ENCODE peak calls at places on chromosomes 1 and 21, in four cellular contexts. One of them, this sample, is unnamed.

GRCh38 chr21:37373539-37373938 is 7.0 kb downstream of the DYRK1A start:
- DNase-seq in tibial nerve: no peak
- DNase-seq in body of pancreas: no peak
- DNase-seq in tibial artery: no peak
- DNase-seq in this sample: no peak

GRCh38 chr1:161008857-161009554 is 11.9 kb downstream of the F11R start:
- DNase-seq in body of pancreas: no peak
- DNase-seq in tibial nerve: no peak
- DNase-seq in tibial artery: no peak
- DNase-seq in this sample: no peak

GRCh38 chr1:234535763-234536515 is 57.0 kb upstream of the TARBP1 start:
- DNase-seq in tibial artery: peak
- DNase-seq in tibial nerve: peak
- DNase-seq in body of pancreas: peak
- DNase-seq in this sample: no peak

GRCh38 chr1:188590641-188591040 is 1761.9 kb downstream of the PLA2G4A start:
- DNase-seq in body of pancreas: no peak
- DNase-seq in tibial artery: no peak
- DNase-seq in tibial nerve: no peak
- DNase-seq in this sample: no peak

GRCh38 chr1:112439592-112439991 is 43.6 kb downstream of the CTTNBP2NL start:
- DNase-seq in tibial nerve: no peak
- DNase-seq in body of pancreas: no peak
- DNase-seq in tibial artery: no peak
- DNase-seq in this sample: no peak

GRCh38 chr1:5794279-5794678 is 197.9 kb downstream of the NPHP4 start:
- DNase-seq in body of pancreas: no peak
- DNase-seq in tibial artery: no peak
- DNase-seq in tibial nerve: no peak
- DNase-seq in this sample: no peak

GRCh38 chr1:170664828-170665617 is 1.1 kb downstream of the PRRX1 start:
- DNase-seq in body of pancreas: peak
- DNase-seq in tibial nerve: no peak
- DNase-seq in tibial artery: no peak
- DNase-seq in this sample: no peak

GRCh38 chr1:54934869-54935268 is 45.6 kb upstream of the TMEM61 start:
- DNase-seq in tibial artery: no peak
- DNase-seq in tibial nerve: no peak
- DNase-seq in body of pancreas: no peak
- DNase-seq in this sample: no peak

GRCh38 chr1:98557808-98558390 is 103.6 kb upstream of the SNX7 start:
- DNase-seq in tibial artery: no peak
- DNase-seq in body of pancreas: no peak
- DNase-seq in tibial nerve: no peak
- DNase-seq in this sample: no peak

GRCh38 chr21:42848932-42849758 is 30.2 kb downstream of the WDR4 start:
- DNase-seq in tibial nerve: no peak
- DNase-seq in tibial artery: no peak
- DNase-seq in body of pancreas: no peak
- DNase-seq in this sample: no peak

GRCh38 chr1:116565222-116565621 is 5.6 kb downstream of the CD58 start:
- DNase-seq in tibial artery: no peak
- DNase-seq in body of pancreas: no peak
- DNase-seq in tibial nerve: no peak
- DNase-seq in this sample: no peak

GRCh38 chr1:116570358-116571214 is at the start of gene CD58:
- DNase-seq in tibial nerve: peak
- DNase-seq in body of pancreas: peak
- DNase-seq in tibial artery: peak
- DNase-seq in this sample: peak

GRCh38 chr1:116569776-116570357 is 959 bp downstream of the CD58 start:
- DNase-seq in tibial nerve: peak
- DNase-seq in tibial artery: peak
- DNase-seq in body of pancreas: peak
- DNase-seq in this sample: peak

GRCh38 chr1:116568925-116569490 is 1.8 kb downstream of the CD58 start:
- DNase-seq in tibial artery: no peak
- DNase-seq in body of pancreas: no peak
- DNase-seq in tibial nerve: no peak
- DNase-seq in this sample: no peak

DNA sequence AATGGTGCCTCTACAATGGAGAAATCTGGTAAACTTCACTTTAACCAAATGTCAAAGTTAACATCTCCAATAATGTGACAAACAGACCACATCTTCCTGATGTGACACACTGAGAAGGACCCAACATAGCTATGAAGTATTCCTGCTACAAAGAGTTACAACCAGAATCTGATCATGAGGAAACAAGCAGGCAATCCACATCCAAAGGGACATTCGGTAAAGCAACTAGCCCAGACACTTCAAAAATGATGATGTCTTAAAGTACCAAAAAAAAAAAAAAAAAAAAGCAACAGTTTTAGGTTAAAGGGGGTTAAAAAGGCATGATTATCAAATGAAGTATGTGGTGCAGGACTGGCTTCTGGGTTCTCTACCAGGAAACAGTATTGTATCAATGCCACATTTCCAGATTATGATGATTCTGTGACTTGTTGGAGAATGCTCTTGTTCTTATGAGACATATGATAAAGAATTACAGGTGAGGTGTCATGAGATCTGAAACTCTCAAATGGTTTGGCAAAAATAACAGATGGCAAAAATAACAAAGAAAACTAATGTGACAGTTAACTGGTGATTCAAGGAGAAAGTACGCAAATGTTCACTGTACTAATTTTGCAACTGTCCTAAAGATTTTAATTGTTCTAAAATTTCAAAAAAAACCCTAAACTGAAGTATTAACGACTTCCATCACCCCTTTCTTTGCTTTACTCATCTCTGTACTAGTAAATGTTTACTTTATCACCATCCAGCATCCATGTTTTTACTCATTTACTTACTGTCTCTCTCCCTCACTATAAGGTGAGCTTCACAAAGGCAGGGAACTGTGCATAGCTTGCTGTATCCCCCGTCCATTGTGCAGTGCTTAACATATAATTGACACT is 2.8 kb downstream of the CD58 start:
- DNase-seq in body of pancreas: no peak
- DNase-seq in tibial artery: no peak
- DNase-seq in tibial nerve: no peak
- DNase-seq in this sample: no peak
- H3K4me3 ChIP-seq in body of pancreas: no peak
- H3K4me3 ChIP-seq in tibial artery: no peak
- H3K4me3 ChIP-seq in tibial nerve: no peak
- H3K4me3 ChIP-seq in this sample: no peak

GRCh38 chr1:209686319-209686718 is 11.1 kb downstream of the G0S2 start:
- DNase-seq in body of pancreas: no peak
- DNase-seq in tibial nerve: no peak
- DNase-seq in tibial artery: no peak
- DNase-seq in this sample: no peak

GRCh38 chr1:209689484-209689883 is 14.3 kb downstream of the G0S2 start:
- DNase-seq in body of pancreas: peak
- DNase-seq in tibial artery: no peak
- DNase-seq in tibial nerve: no peak
- DNase-seq in this sample: no peak

GRCh38 chr1:209688746-209689234 is 13.6 kb downstream of the G0S2 start:
- DNase-seq in body of pancreas: no peak
- DNase-seq in tibial nerve: no peak
- DNase-seq in tibial artery: no peak
- DNase-seq in this sample: no peak

DNA sequence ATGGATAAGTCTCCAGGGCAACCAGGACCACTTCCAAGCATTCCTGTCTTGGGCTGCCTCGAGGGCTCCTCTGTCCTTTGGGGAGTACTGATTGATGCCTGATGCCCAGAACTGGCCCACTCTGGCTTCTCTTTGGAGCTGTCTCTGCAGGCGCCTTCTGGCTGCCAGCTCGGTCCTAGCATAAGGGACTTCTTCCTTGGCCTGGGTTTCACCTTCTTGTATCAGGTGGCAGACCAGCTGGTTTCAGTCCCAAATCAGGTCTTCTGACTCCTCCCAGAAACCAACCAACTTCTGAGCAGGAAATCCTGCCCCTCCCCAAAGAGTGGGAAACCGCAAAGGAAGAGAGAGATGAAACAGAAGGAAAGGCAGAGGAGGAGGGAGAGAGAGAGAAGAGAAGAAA is 10.6 kb downstream of the G0S2 start:
- DNase-seq in tibial artery: no peak
- DNase-seq in body of pancreas: no peak
- DNase-seq in tibial nerve: no peak
- DNase-seq in this sample: peak
- TF ChIP-seq CTCF in tibial artery: no peak
- TF ChIP-seq CTCF in body of pancreas: no peak
- TF ChIP-seq CTCF in tibial nerve: no peak
- TF ChIP-seq CTCF in this sample: no peak

GRCh38 chr1:207049514-207049913 is 1.5 kb downstream of the YOD1 start:
- DNase-seq in body of pancreas: no peak
- DNase-seq in tibial artery: no peak
- DNase-seq in tibial nerve: no peak
- DNase-seq in this sample: no peak
- H3K4me3 ChIP-seq in body of pancreas: peak
- H3K4me3 ChIP-seq in tibial artery: peak
- H3K4me3 ChIP-seq in tibial nerve: peak
- H3K4me3 ChIP-seq in this sample: no peak

GRCh38 chr21:45302082-45303061 is 14.7 kb upstream of the POFUT2 start:
- DNase-seq in body of pancreas: no peak
- DNase-seq in tibial artery: peak
- DNase-seq in tibial nerve: peak
- DNase-seq in this sample: peak

GRCh38 chr21:45303111-45303615 is 15.5 kb upstream of the POFUT2 start:
- DNase-seq in tibial artery: no peak
- DNase-seq in body of pancreas: no peak
- DNase-seq in tibial nerve: no peak
- DNase-seq in this sample: no peak

GRCh38 chr21:45300786-45301520 is 13.3 kb upstream of the POFUT2 start:
- DNase-seq in tibial nerve: no peak
- DNase-seq in body of pancreas: no peak
- DNase-seq in tibial artery: no peak
- DNase-seq in this sample: no peak

GRCh38 chr21:45299864-45300785 is 12.4 kb upstream of the POFUT2 start:
- DNase-seq in body of pancreas: no peak
- DNase-seq in tibial nerve: peak
- DNase-seq in tibial artery: no peak
- DNase-seq in this sample: no peak

DNA sequence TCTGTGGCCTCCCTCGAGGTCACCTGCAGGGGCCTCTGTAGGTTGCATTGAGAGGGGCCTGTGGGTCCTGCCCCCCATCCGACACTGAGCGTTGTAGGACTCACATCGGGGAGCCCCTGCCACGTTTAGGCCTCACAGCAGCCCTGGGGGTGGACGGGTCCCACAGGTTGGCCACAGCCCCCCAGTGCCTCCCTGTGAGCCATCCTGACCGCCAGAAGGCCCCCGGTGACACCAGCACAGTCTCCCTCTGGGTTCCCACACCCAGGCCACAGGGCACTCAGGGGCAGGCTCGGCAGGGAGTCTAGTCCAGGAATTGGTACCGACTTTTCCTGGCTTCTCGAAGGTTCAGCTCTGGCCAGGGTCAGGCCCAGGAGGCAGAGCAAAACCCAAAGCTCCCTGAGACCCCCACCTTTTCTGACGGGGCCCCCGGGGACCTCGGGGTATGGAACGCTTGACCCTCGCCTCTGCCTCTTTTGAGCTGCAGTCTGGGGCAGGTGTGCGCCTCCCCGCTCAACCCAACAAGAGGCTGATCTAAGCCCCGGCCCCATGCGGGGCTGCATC is 13.9 kb upstream of the POFUT2 start:
- DNase-seq in tibial artery: no peak
- DNase-seq in body of pancreas: no peak
- DNase-seq in tibial nerve: no peak
- DNase-seq in this sample: no peak
- TF ChIP-seq CTCF in tibial artery: no peak
- TF ChIP-seq CTCF in body of pancreas: no peak
- TF ChIP-seq CTCF in tibial nerve: no peak
- TF ChIP-seq CTCF in this sample: no peak

GRCh38 chr1:91803133-91803532 is 82.8 kb downstream of the TGFBR3 start:
- DNase-seq in body of pancreas: no peak
- DNase-seq in tibial nerve: no peak
- DNase-seq in tibial artery: peak
- DNase-seq in this sample: no peak
- H3K4me3 ChIP-seq in body of pancreas: no peak
- H3K4me3 ChIP-seq in tibial nerve: no peak
- H3K4me3 ChIP-seq in tibial artery: no peak
- H3K4me3 ChIP-seq in this sample: no peak

GRCh38 chr1:230299148-230300006 is 126.8 kb downstream of the PGBD5 start:
- DNase-seq in tibial nerve: no peak
- DNase-seq in tibial artery: peak
- DNase-seq in body of pancreas: peak
- DNase-seq in this sample: no peak
- TF ChIP-seq CTCF in tibial nerve: no peak
- TF ChIP-seq CTCF in tibial artery: no peak
- TF ChIP-seq CTCF in body of pancreas: no peak
- TF ChIP-seq CTCF in this sample: no peak

This sample was measured in CD8-positive, alpha-beta T cell.